ENCODE peak calls at places on chromosomes 7 and 10, in ten cellular contexts. U is BE2C; S is ovary; H is body of pancreas; D is hippocampal formation; W is NCI-H1417; A is neural crest cell; Q is iPS-NIHi11; L is amniotic stem cell; K is effector memory CD8-positive, alpha-beta T cell. Z is an unnamed sample.

GRCh38 chr7:96331233-96331632 is 9.3 kb upstream of the SLC25A13 start:
- DNase-seq in U (no peak), S (no peak), H (no peak), D (no peak), W (no peak), A (no peak), Q (no peak), L (no peak), K (no peak), Z (no peak)

GRCh38 chr7:42691030-42691639 is 220.7 kb downstream of the C7orf25 start:
- DNase-seq in U (no peak), S (peak), H (no peak), D (no peak), W (peak), A (peak), Q (peak), L (peak), K (no peak), Z (no peak)

GRCh38 chr7:80134536-80135305 is at the start of gene GNAI1:
- DNase-seq in U (peak), S (peak), H (peak), D (peak), W (peak), A (peak), Q (peak), L (peak), K (no peak), Z (peak)

GRCh38 chr10:119441151-119441821 is 101.2 kb downstream of the RGS10 start:
- DNase-seq in U (no peak), S (peak), H (peak), D (no peak), W (no peak), A (no peak), Q (no peak), L (no peak), K (no peak), Z (peak)

GRCh38 chr7:116306409-116307048 is 96.2 kb downstream of the TES start:
- DNase-seq in U (no peak), S (no peak), H (no peak), D (no peak), W (no peak), A (no peak), Q (no peak), L (no peak), K (no peak), Z (no peak)

GRCh38 chr10:24716295-24716694 is 7.4 kb downstream of the ARHGAP21 start:
- DNase-seq in U (no peak), S (no peak), H (peak), D (no peak), W (no peak), A (no peak), Q (no peak), L (no peak), K (no peak), Z (no peak)

GRCh38 chr7:94375167-94375566 is 19.5 kb upstream of the COL1A2 start:
- DNase-seq in U (no peak), S (peak), H (peak), D (no peak), W (no peak), A (no peak), Q (peak), L (peak), K (no peak), Z (peak)

GRCh38 chr7:64887756-64888508 is 15.1 kb upstream of the ZNF273 start:
- DNase-seq in U (no peak), S (peak), H (peak), D (no peak), W (no peak), A (peak), Q (peak), L (no peak), K (peak), Z (peak)

GRCh38 chr7:36037121-36037662 is 115.9 kb upstream of the EEPD1 start:
- DNase-seq in U (peak), S (no peak), H (peak), D (peak), W (peak), A (peak), Q (no peak), L (peak), K (no peak), Z (peak)

GRCh38 chr10:76108563-76108962 is 677.1 kb downstream of the LRMDA start:
- DNase-seq in U (no peak), S (no peak), H (no peak), D (no peak), W (no peak), A (no peak), Q (no peak), L (no peak), K (no peak), Z (no peak)

GRCh38 chr10:644076-644942 is 45.2 kb downstream of the DIP2C start:
- DNase-seq in U (no peak), S (no peak), H (no peak), D (no peak), W (no peak), A (no peak), Q (no peak), L (no peak), K (no peak), Z (no peak)

GRCh38 chr10:3887404-3887803 is 102.4 kb upstream of the KLF6 start:
- DNase-seq in U (no peak), S (no peak), H (peak), D (no peak), W (no peak), A (no peak), Q (no peak), L (no peak), K (no peak), Z (no peak)

GRCh38 chr10:86545097-86545496 is 23.5 kb upstream of the WAPL start:
- DNase-seq in U (no peak), S (no peak), H (no peak), D (no peak), W (peak), A (no peak), Q (no peak), L (no peak), K (no peak), Z (no peak)

GRCh38 chr10:69348824-69349541 is 67.7 kb downstream of the TACR2 start:
- DNase-seq in U (no peak), S (no peak), H (peak), D (no peak), W (peak), A (no peak), Q (no peak), L (peak), K (no peak), Z (peak)

GRCh38 chr7:137325927-137326326 is 17.6 kb downstream of the PTN start:
- DNase-seq in U (peak), S (no peak), H (no peak), D (no peak), W (peak), A (no peak), Q (no peak), L (no peak), K (no peak), Z (no peak)

GRCh38 chr7:293681-294439 is 3.9 kb downstream of the FOXL3 start:
- DNase-seq in U (no peak), S (peak), H (no peak), D (no peak), W (no peak), A (no peak), Q (no peak), L (no peak), K (no peak), Z (no peak)

GRCh38 chr10:122632031-122632430 is 67.6 kb downstream of the C10orf120 start:
- DNase-seq in U (peak), S (no peak), H (no peak), D (no peak), W (peak), A (no peak), Q (no peak), L (no peak), K (no peak), Z (no peak)

GRCh38 chr10:93080350-93081046 is 6.8 kb downstream of the CYP26A1 start:
- DNase-seq in U (no peak), S (peak), H (peak), D (peak), W (peak), A (peak), Q (peak), L (no peak), K (peak), Z (no peak)

GRCh38 chr7:141704112-141704511 is 2.1 kb upstream of the DENND11 start:
- DNase-seq in U (no peak), S (no peak), H (no peak), D (no peak), W (peak), A (no peak), Q (no peak), L (no peak), K (no peak), Z (no peak)